ENCODE peak calls at places on chromosomes 11 and 22, in five cellular contexts. One of them, this sample, is unnamed.

GRCh38 chr11:38530226-38530625 is 1932.2 kb upstream of the RAG2 start:
- DNase-seq in stomach: no peak
- DNase-seq in uterus: no peak
- DNase-seq in lung: no peak
- DNase-seq in A549: no peak
- DNase-seq in this sample: no peak

GRCh38 chr22:29375436-29376076 is 12.8 kb downstream of the AP1B1 start:
- DNase-seq in A549: no peak
- DNase-seq in stomach: no peak
- DNase-seq in lung: no peak
- DNase-seq in uterus: no peak
- DNase-seq in this sample: no peak

GRCh38 chr11:68211546-68211945 is 1.6 kb downstream of the KMT5B start:
- DNase-seq in uterus: no peak
- DNase-seq in A549: no peak
- DNase-seq in stomach: peak
- DNase-seq in lung: no peak
- DNase-seq in this sample: no peak

GRCh38 chr11:69906453-69906907 is 87.3 kb upstream of the FGF3 start:
- DNase-seq in lung: no peak
- DNase-seq in stomach: no peak
- DNase-seq in A549: no peak
- DNase-seq in uterus: no peak
- DNase-seq in this sample: no peak

GRCh38 chr11:3042496-3043314 is 14.5 kb downstream of the CARS1 start:
- DNase-seq in stomach: no peak
- DNase-seq in A549: no peak
- DNase-seq in uterus: no peak
- DNase-seq in lung: no peak
- DNase-seq in this sample: no peak

GRCh38 chr11:48020092-48020755 is 39.9 kb downstream of the PTPRJ start:
- DNase-seq in lung: peak
- DNase-seq in stomach: peak
- DNase-seq in uterus: no peak
- DNase-seq in A549: no peak
- DNase-seq in this sample: peak

GRCh38 chr11:63768232-63769043 is at the start of gene ZFTA:
- DNase-seq in stomach: peak
- DNase-seq in lung: no peak
- DNase-seq in uterus: peak
- DNase-seq in A549: peak
- DNase-seq in this sample: peak

GRCh38 chr22:27093422-27093821 is 436.0 kb downstream of the MIAT start:
- DNase-seq in stomach: no peak
- DNase-seq in uterus: no peak
- DNase-seq in lung: no peak
- DNase-seq in A549: no peak
- DNase-seq in this sample: no peak

GRCh38 chr11:26286472-26287066 is 45.4 kb upstream of the ANO3 start:
- DNase-seq in uterus: no peak
- DNase-seq in lung: no peak
- DNase-seq in A549: peak
- DNase-seq in stomach: no peak
- DNase-seq in this sample: no peak

GRCh38 chr11:45336136-45336535 is 50.0 kb upstream of the SYT13 start:
- DNase-seq in A549: no peak
- DNase-seq in stomach: no peak
- DNase-seq in lung: no peak
- DNase-seq in uterus: no peak
- DNase-seq in this sample: no peak

GRCh38 chr11:20068691-20069090 is 91.6 kb downstream of the DBX1 start:
- DNase-seq in lung: no peak
- DNase-seq in uterus: no peak
- DNase-seq in stomach: no peak
- DNase-seq in A549: no peak
- DNase-seq in this sample: no peak

GRCh38 chr11:70760416-70761020 is 362.2 kb downstream of the CTTN start:
- DNase-seq in stomach: no peak
- DNase-seq in A549: no peak
- DNase-seq in lung: no peak
- DNase-seq in uterus: no peak
- DNase-seq in this sample: no peak

GRCh38 chr11:80239217-80239616 is 798.4 kb upstream of the TENM4 start:
- DNase-seq in stomach: no peak
- DNase-seq in lung: no peak
- DNase-seq in A549: no peak
- DNase-seq in uterus: no peak
- DNase-seq in this sample: no peak

GRCh38 chr11:32870676-32871075 is 21.9 kb upstream of the QSER1 start:
- DNase-seq in uterus: no peak
- DNase-seq in lung: no peak
- DNase-seq in stomach: no peak
- DNase-seq in A549: peak
- DNase-seq in this sample: no peak

GRCh38 chr22:48105254-48105653 is 1342.8 kb downstream of the TBC1D22A start:
- DNase-seq in A549: no peak
- DNase-seq in uterus: no peak
- DNase-seq in stomach: no peak
- DNase-seq in lung: no peak
- DNase-seq in this sample: no peak

GRCh38 chr22:32325811-32326237 is 31.8 kb upstream of the RFPL3 start:
- DNase-seq in A549: no peak
- DNase-seq in stomach: peak
- DNase-seq in lung: no peak
- DNase-seq in uterus: no peak
- DNase-seq in this sample: no peak

GRCh38 chr11:71203681-71204080 is 48.7 kb downstream of the SHANK2 start:
- DNase-seq in uterus: no peak
- DNase-seq in lung: no peak
- DNase-seq in stomach: no peak
- DNase-seq in A549: no peak
- DNase-seq in this sample: no peak

GRCh38 chr22:48233586-48233985 is 1471.1 kb downstream of the TBC1D22A start:
- DNase-seq in uterus: no peak
- DNase-seq in A549: no peak
- DNase-seq in lung: no peak
- DNase-seq in stomach: no peak
- DNase-seq in this sample: no peak

GRCh38 chr22:50530280-50530856 is 556 bp upstream of the TYMP start:
- DNase-seq in lung: peak
- DNase-seq in uterus: peak
- DNase-seq in stomach: peak
- DNase-seq in A549: peak
- DNase-seq in this sample: peak

GRCh38 chr11:45043755-45044475 is 93.2 kb upstream of the TP53I11 start:
- DNase-seq in lung: no peak
- DNase-seq in stomach: no peak
- DNase-seq in uterus: no peak
- DNase-seq in A549: no peak
- DNase-seq in this sample: no peak

DNA sequence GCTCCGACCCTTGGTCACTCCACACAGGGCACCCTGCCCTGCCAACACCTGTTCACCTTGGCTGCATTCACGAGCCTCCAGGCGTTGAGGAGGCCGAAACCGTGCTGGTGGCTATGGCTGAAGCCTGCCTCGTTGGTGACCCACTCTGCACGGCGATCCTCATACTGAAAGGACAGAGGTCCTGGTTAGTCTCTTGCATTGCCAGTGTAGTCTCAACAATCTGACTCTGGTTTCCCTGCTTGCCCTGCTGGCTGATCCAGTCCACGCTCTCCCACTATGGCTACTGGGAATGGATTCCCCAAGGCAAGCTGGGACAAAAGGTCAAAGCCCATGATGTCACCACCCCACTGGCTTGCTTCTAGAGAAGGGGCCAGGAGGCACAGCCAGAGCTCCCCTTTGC is 12.9 kb downstream of the PCSK7 start:
- DNase-seq in uterus: no peak
- DNase-seq in lung: no peak
- DNase-seq in stomach: no peak
- DNase-seq in A549: no peak
- DNase-seq in this sample: no peak
- H3K4me3 ChIP-seq in uterus: no peak
- H3K4me3 ChIP-seq in lung: no peak
- H3K4me3 ChIP-seq in stomach: no peak
- H3K4me3 ChIP-seq in A549: no peak
- H3K4me3 ChIP-seq in this sample: no peak

GRCh38 chr22:46071451-46072029 is 78.8 kb upstream of the PPARA start:
- DNase-seq in stomach: peak
- DNase-seq in A549: peak
- DNase-seq in uterus: peak
- DNase-seq in lung: peak
- DNase-seq in this sample: peak

GRCh38 chr22:46072981-46073682 is 77.2 kb upstream of the PPARA start:
- DNase-seq in stomach: peak
- DNase-seq in A549: no peak
- DNase-seq in uterus: no peak
- DNase-seq in lung: no peak
- DNase-seq in this sample: no peak

GRCh38 chr22:46073683-46074504 is 76.4 kb upstream of the PPARA start:
- DNase-seq in uterus: peak
- DNase-seq in lung: no peak
- DNase-seq in stomach: peak
- DNase-seq in A549: no peak
- DNase-seq in this sample: no peak

GRCh38 chr22:46070722-46071450 is 79.4 kb upstream of the PPARA start:
- DNase-seq in lung: peak
- DNase-seq in uterus: peak
- DNase-seq in A549: peak
- DNase-seq in stomach: peak
- DNase-seq in this sample: no peak

DNA sequence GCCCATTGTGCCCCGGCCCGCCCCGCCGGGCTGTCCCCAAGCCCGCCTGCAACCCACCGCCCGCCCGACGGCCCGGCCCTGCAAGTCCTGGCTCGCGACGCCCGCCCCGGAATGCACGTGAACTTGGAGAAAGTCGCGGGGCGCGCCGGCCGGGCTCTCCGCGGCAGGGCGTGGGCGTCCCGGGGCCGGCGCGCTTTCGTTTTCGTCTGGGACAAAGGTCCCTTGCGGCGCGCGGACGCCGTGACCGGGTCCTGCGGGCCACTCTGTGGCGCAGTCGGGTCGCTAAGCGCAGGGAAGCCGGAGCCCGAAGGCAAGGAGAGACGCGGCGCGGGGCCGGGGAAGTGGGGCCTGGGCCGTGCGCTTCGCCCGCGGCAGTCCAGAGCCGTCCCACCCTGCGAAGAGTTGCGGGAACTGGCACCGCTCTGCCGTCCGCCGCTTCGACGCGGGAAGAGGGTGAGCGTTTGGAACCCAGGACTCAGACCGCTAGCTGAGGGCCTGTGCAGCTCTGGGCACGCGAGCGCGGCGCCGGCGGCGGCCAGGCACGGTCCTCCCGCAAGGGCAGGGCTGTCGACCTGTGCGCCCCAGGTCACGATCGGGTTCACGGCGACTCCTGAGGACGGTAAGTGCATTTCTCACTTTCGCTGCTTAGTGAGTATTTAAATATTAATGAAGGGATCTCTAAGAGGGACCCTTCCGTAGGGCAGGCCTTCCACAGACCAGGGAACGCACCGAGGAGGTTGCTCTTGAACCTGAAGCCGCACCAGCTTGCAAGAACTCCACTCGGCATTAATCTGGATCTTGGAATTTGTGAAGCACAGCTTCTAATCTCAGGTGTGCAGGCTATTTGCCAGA is 78.1 kb upstream of the PPARA start:
- DNase-seq in stomach: peak
- DNase-seq in uterus: peak
- DNase-seq in A549: no peak
- DNase-seq in lung: peak
- DNase-seq in this sample: no peak
- H3K4me3 ChIP-seq in stomach: peak
- H3K4me3 ChIP-seq in uterus: peak
- H3K4me3 ChIP-seq in A549: peak
- H3K4me3 ChIP-seq in lung: peak
- H3K4me3 ChIP-seq in this sample: peak

DNA sequence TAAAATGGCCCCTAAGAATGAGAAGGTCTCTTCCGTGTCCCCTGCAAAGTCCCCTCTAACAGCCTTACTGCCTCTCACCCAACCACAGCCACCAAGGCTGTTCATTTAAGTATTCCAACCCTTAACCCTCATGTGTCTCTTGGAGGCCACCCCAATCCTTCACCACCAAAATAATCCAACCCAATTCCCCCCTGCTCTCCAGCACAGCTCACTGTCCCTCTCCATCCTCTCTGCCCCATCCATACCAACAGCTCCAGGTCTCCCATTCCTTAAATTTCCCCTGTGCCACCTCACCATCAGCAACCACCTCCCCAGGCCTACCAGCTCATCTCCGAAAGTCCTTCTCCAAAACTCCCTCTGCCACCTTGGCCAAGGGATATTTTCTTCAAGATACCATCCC is 1.4 kb downstream of the FAM168A start:
- DNase-seq in uterus: no peak
- DNase-seq in A549: no peak
- DNase-seq in stomach: no peak
- DNase-seq in lung: no peak
- DNase-seq in this sample: no peak
- H3K4me3 ChIP-seq in uterus: peak
- H3K4me3 ChIP-seq in A549: no peak
- H3K4me3 ChIP-seq in stomach: peak
- H3K4me3 ChIP-seq in lung: no peak
- H3K4me3 ChIP-seq in this sample: peak

GRCh38 chr11:8907116-8907515 is 3.9 kb upstream of the AKIP1 start:
- DNase-seq in stomach: no peak
- DNase-seq in lung: no peak
- DNase-seq in A549: no peak
- DNase-seq in uterus: no peak
- DNase-seq in this sample: no peak

GRCh38 chr11:8908099-8908498 is 2.9 kb upstream of the AKIP1 start:
- DNase-seq in stomach: no peak
- DNase-seq in uterus: no peak
- DNase-seq in A549: no peak
- DNase-seq in lung: no peak
- DNase-seq in this sample: no peak

GRCh38 chr11:8906629-8907028 is 4.4 kb upstream of the AKIP1 start:
- DNase-seq in lung: no peak
- DNase-seq in uterus: no peak
- DNase-seq in stomach: no peak
- DNase-seq in A549: peak
- DNase-seq in this sample: no peak

GRCh38 chr11:8910662-8911039 is 338 bp upstream of the AKIP1 start:
- DNase-seq in uterus: no peak
- DNase-seq in A549: no peak
- DNase-seq in stomach: no peak
- DNase-seq in lung: no peak
- DNase-seq in this sample: peak

DNA sequence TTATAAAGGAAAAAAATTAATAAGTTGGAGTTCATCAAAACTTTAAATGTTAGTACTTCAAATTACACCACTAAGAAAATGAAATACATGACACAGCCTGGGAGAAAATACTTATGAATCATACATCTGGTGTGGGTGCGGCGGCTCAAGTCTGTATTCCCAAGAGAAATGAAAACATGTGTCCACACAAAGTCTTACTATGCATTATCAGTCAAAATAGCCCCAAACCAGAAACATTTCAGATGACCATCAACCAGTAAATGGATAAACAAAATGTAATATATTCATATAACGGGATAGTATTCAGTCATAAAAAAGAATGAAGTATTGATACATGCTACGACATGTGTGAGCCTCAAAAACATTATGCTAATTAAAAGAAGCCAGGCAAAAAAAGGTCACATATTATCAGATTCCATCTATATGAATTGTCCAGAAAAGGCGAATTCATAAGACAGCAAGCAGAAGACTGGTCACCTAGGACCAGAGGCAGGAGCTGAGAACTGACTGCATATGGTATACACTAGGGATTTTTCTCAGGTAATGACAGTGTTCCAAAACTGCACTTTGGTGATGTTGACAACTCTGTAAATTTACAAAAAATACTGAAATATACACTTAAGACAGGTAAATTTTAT is 5.3 kb upstream of the AKIP1 start:
- DNase-seq in stomach: no peak
- DNase-seq in uterus: no peak
- DNase-seq in A549: peak
- DNase-seq in lung: no peak
- DNase-seq in this sample: no peak
- H3K4me3 ChIP-seq in stomach: no peak
- H3K4me3 ChIP-seq in uterus: no peak
- H3K4me3 ChIP-seq in A549: no peak
- H3K4me3 ChIP-seq in lung: no peak
- H3K4me3 ChIP-seq in this sample: no peak